ENCODE peak calls at places on chromosomes 7 and 10, in four cellular contexts. V, B, C and D are unnamed samples.

GRCh38 chr10:75234683-75235374 is 928 bp downstream of the COMTD1 start:
- DNase-seq in V (no peak), B (no peak), C (no peak), D (peak)

GRCh38 chr7:17887286-17887685 is 53.0 kb downstream of the SNX13 start:
- DNase-seq in C (no peak), B (no peak), V (no peak), D (no peak)

GRCh38 chr7:2260820-2261219 is 18.8 kb downstream of the NUDT1 start:
- DNase-seq in B (peak), C (peak), V (no peak), D (peak)

GRCh38 chr10:46035923-46036849 is 5.8 kb upstream of the NCOA4 start:
- DNase-seq in V (no peak), B (no peak), C (peak), D (peak)

GRCh38 chr7:112500619-112501018 is 19.8 kb downstream of the LSMEM1 start:
- DNase-seq in V (no peak), C (peak), B (no peak), D (no peak)

GRCh38 chr7:130363156-130363847 is 17.0 kb upstream of the CPA1 start:
- DNase-seq in V (peak), C (peak), B (peak), D (peak)

GRCh38 chr7:2182461-2182860 is 50.3 kb downstream of the MAD1L1 start:
- DNase-seq in V (no peak), B (no peak), C (no peak), D (no peak)

GRCh38 chr7:113331155-113331898 is 213.0 kb upstream of the SMIM30 start:
- DNase-seq in V (no peak), B (no peak), C (no peak), D (no peak)

GRCh38 chr10:96463562-96463961 is 50.2 kb downstream of the TLL2 start:
- DNase-seq in B (no peak), V (no peak), C (no peak), D (no peak)

GRCh38 chr7:80882213-80882801 is 36.5 kb downstream of the SEMA3C start:
- DNase-seq in B (no peak), C (no peak), V (no peak), D (no peak)

GRCh38 chr7:538764-539685 is 19.4 kb upstream of the PDGFA start:
- DNase-seq in V (no peak), B (peak), C (no peak), D (no peak)

GRCh38 chr7:158828343-158829020 is 827 bp downstream of the ESYT2 start:
- DNase-seq in C (peak), B (peak), V (no peak), D (peak)

GRCh38 chr10:47296941-47297340 is 3.1 kb upstream of the GDF10 start:
- DNase-seq in B (no peak), C (no peak), V (no peak), D (no peak)

GRCh38 chr7:79868010-79868409 is 266.6 kb upstream of the GNAI1 start:
- DNase-seq in V (peak), B (no peak), C (peak), D (peak)

GRCh38 chr7:106914018-106914607 is 49.0 kb downstream of the PIK3CG start:
- DNase-seq in V (no peak), C (no peak), B (no peak), D (no peak)

GRCh38 chr7:152969335-152969734 is 209.8 kb downstream of the ACTR3B start:
- DNase-seq in V (no peak), C (no peak), B (no peak), D (no peak)

GRCh38 chr7:133650067-133650466 is 397.2 kb downstream of the EXOC4 start:
- DNase-seq in C (no peak), V (no peak), B (no peak), D (no peak)

GRCh38 chr10:5282137-5282536 is 82.6 kb upstream of the UCN3 start:
- DNase-seq in B (no peak), V (no peak), C (no peak), D (no peak)

GRCh38 chr10:125203186-125203800 is 42.9 kb upstream of the CTBP2 start:
- DNase-seq in C (no peak), V (no peak), B (peak), D (no peak)

GRCh38 chr10:61628875-61629513 is 33.7 kb upstream of the CABCOCO1 start:
- DNase-seq in V (peak), B (peak), C (peak), D (peak)

GRCh38 chr10:18505719-18506118 is 145.7 kb downstream of the NSUN6 start:
- DNase-seq in C (no peak), B (no peak), V (peak), D (no peak)

GRCh38 chr7:2920041-2920440 is 75.9 kb upstream of the GNA12 start:
- DNase-seq in V (no peak), B (no peak), C (no peak), D (no peak)

GRCh38 chr7:107953924-107954303 is 49.0 kb downstream of the LAMB1 start:
- DNase-seq in B (no peak), C (peak), V (no peak), D (peak)

GRCh38 chr10:132550366-132551092 is 12.9 kb downstream of the INPP5A start:
- DNase-seq in C (no peak), V (no peak), B (no peak), D (peak)

GRCh38 chr7:1700086-1700485 is 30.0 kb downstream of the ELFN1 start:
- DNase-seq in V (no peak), C (no peak), B (no peak), D (no peak)

GRCh38 chr7:15916666-15917388 is 230.3 kb upstream of the MEOX2 start:
- DNase-seq in C (no peak), V (peak), B (no peak), D (peak)

GRCh38 chr7:5282464-5283316 is at the start of gene SLC29A4:
- DNase-seq in V (peak), C (peak), B (peak), D (peak)

GRCh38 chr10:124677291-124677690 is 66.9 kb downstream of the FAM53B start:
- DNase-seq in V (no peak), C (no peak), B (no peak), D (no peak)

GRCh38 chr10:988667-989545 is 672 bp downstream of the GTPBP4 start:
- DNase-seq in B (peak), C (peak), V (peak), D (no peak)

GRCh38 chr7:112133328-112133727 is 72.9 kb downstream of the DOCK4 start:
- DNase-seq in B (no peak), C (no peak), V (no peak), D (no peak)

GRCh38 chr10:43970747-43971146 is 322.1 kb upstream of the ZNF32 start:
- DNase-seq in C (no peak), V (no peak), B (no peak), D (no peak)

GRCh38 chr10:129966831-129967578 is 2.9 kb upstream of the EBF3 start:
- DNase-seq in V (no peak), B (no peak), C (no peak), D (peak)

GRCh38 chr10:132774905-132775863 is 10.8 kb downstream of the NKX6-2 start:
- DNase-seq in C (no peak), B (no peak), V (no peak), D (no peak)